ENCODE peak calls at places on chromosomes 12 and 14, in five cellular contexts. W is HepG2, D is K562, O is GM12878, J is H1. M is an unnamed sample.

GRCh38 chr12:52748578-52748977 is 28.6 kb downstream of the KRT76 start:
- DNase-seq in O (no peak), W (no peak), D (no peak), J (no peak), M (no peak)

GRCh38 chr12:95918194-95918993 is 24.0 kb downstream of the CCDC38 start:
- DNase-seq in O (no peak), D (peak), J (no peak), W (peak), M (peak)

GRCh38 chr12:85843606-85844325 is 7.6 kb upstream of the RASSF9 start:
- DNase-seq in J (no peak), D (no peak), O (no peak), W (peak), M (no peak)

GRCh38 chr12:127926004-127926403 is 341.0 kb upstream of the TMEM132C start:
- DNase-seq in O (no peak), J (peak), D (no peak), W (no peak), M (peak)

GRCh38 chr12:118436002-118436724 is 59.8 kb downstream of the SUDS3 start:
- DNase-seq in O (no peak), W (no peak), D (no peak), J (no peak), M (peak)

GRCh38 chr12:127257366-127257935 is 1009.5 kb upstream of the TMEM132C start:
- DNase-seq in J (no peak), D (no peak), O (no peak), W (no peak), M (no peak)

GRCh38 chr14:59882957-59883356 is 12.4 kb upstream of the RTN1 start:
- DNase-seq in J (no peak), O (no peak), D (peak), W (no peak), M (peak)

GRCh38 chr12:130555628-130556485 is 160.2 kb downstream of the RIMBP2 start:
- DNase-seq in J (no peak), W (no peak), O (no peak), D (no peak), M (peak)

GRCh38 chr12:103948746-103949406 is 16.8 kb upstream of the TDG start:
- DNase-seq in W (no peak), J (no peak), D (no peak), O (no peak), M (no peak)

GRCh38 chr12:3342051-3342450 is 149.0 kb upstream of the PRMT8 start:
- DNase-seq in O (no peak), D (no peak), J (peak), W (no peak), M (peak)

GRCh38 chr12:7146228-7146627 is 16.1 kb downstream of the CLSTN3 start:
- DNase-seq in O (no peak), W (no peak), J (no peak), D (no peak), M (no peak)

GRCh38 chr12:53765891-53766290 is 14.1 kb upstream of the CISTR start:
- DNase-seq in O (no peak), J (no peak), D (no peak), W (no peak), M (no peak)

GRCh38 chr12:57614178-57614947 is 3.1 kb downstream of the ARHGEF25 start:
- DNase-seq in J (no peak), W (no peak), O (peak), D (peak), M (peak)

GRCh38 chr12:11746024-11746771 is 96.7 kb downstream of the ETV6 start:
- DNase-seq in J (no peak), O (peak), W (no peak), D (no peak), M (no peak)

GRCh38 chr14:105890474-105891220 is 364.3 kb downstream of the TMEM121 start:
- DNase-seq in J (no peak), D (peak), O (no peak), W (no peak), M (no peak)

GRCh38 chr12:54404061-54405004 is 14.7 kb downstream of the ITGA5 start:
- DNase-seq in D (peak), W (peak), J (peak), O (no peak), M (peak)

GRCh38 chr12:129119537-129119936 is 266.3 kb downstream of the GLT1D1 start:
- DNase-seq in D (no peak), J (no peak), W (no peak), O (no peak), M (peak)

GRCh38 chr14:106436310-106436905 is 910.0 kb downstream of the TMEM121 start:
- DNase-seq in J (no peak), D (peak), O (no peak), W (no peak), M (peak)

GRCh38 chr12:4032906-4033628 is 159.9 kb upstream of the PARP11 start:
- DNase-seq in O (no peak), J (no peak), D (no peak), W (no peak), M (no peak)

GRCh38 chr12:40144023-40144422 is 38.1 kb upstream of the SLC2A13 start:
- DNase-seq in D (no peak), J (no peak), W (no peak), O (no peak), M (no peak)

GRCh38 chr12:130593056-130593455 is 123.0 kb downstream of the RIMBP2 start:
- DNase-seq in O (no peak), W (no peak), J (no peak), D (no peak), M (no peak)

GRCh38 chr12:109888179-109889020 is 8.1 kb upstream of the GLTP start:
- DNase-seq in D (no peak), J (no peak), O (peak), W (no peak), M (no peak)

GRCh38 chr14:47264842-47265241 is 410.6 kb downstream of the MDGA2 start:
- DNase-seq in O (no peak), J (no peak), W (no peak), D (no peak), M (no peak)

GRCh38 chr12:95721320-95721719 is 69.2 kb downstream of the NTN4 start:
- DNase-seq in O (no peak), J (no peak), D (no peak), W (no peak), M (peak)

GRCh38 chr12:21910642-21911041 is 30.6 kb downstream of the ABCC9 start:
- DNase-seq in O (no peak), W (no peak), D (no peak), J (no peak), M (peak)

GRCh38 chr14:100546051-100546443 is 41.2 kb downstream of the BEGAIN start:
- DNase-seq in J (no peak), W (no peak), D (peak), O (no peak), M (no peak)

GRCh38 chr12:21865846-21866245 is 75.4 kb downstream of the ABCC9 start:
- DNase-seq in D (no peak), O (no peak), J (no peak), W (no peak), M (no peak)

GRCh38 chr12:111864935-111865334 is 22.9 kb downstream of the MAPKAPK5 start:
- DNase-seq in J (no peak), O (no peak), W (no peak), D (no peak), M (no peak)

GRCh38 chr12:128336506-128336905 is 69.5 kb downstream of the TMEM132C start:
- DNase-seq in O (no peak), D (no peak), W (no peak), J (no peak), M (no peak)

GRCh38 chr12:25433581-25434325 is 119.3 kb downstream of the LMNTD1 start:
- DNase-seq in J (no peak), W (no peak), O (no peak), D (no peak), M (no peak)

GRCh38 chr12:91373086-91373485 is 190.5 kb upstream of the DCN start:
- DNase-seq in O (no peak), J (no peak), D (no peak), W (no peak), M (no peak)

GRCh38 chr12:26530461-26530860 is 302.5 kb downstream of the ITPR2 start:
- DNase-seq in D (no peak), W (no peak), J (no peak), O (no peak), M (no peak)

GRCh38 chr12:48017921-48018617 is 13.8 kb upstream of the COL2A1 start:
- DNase-seq in O (no peak), W (no peak), J (no peak), D (no peak), M (no peak)

GRCh38 chr14:99333214-99333613 is 61.2 kb upstream of the BCL11B start:
- DNase-seq in W (no peak), O (no peak), D (no peak), J (no peak), M (no peak)

GRCh38 chr12:71556881-71557280 is 106.8 kb downstream of the ZFC3H1 start:
- DNase-seq in J (peak), O (no peak), W (peak), D (no peak), M (peak)

GRCh38 chr14:67166450-67166853 is 22.8 kb upstream of the GARIN2 start:
- DNase-seq in J (no peak), O (no peak), W (no peak), D (no peak), M (peak)

GRCh38 chr12:76144253-76144564 is 59.7 kb upstream of the NAP1L1 start:
- DNase-seq in W (no peak), J (no peak), D (no peak), O (no peak), M (no peak)

GRCh38 chr14:68616255-68616902 is 176.5 kb downstream of the ZFP36L1 start:
- DNase-seq in D (no peak), O (no peak), J (no peak), W (no peak), M (no peak)
- TF ChIP-seq POLR2AphosphoS5 in D (no peak), O (no peak), J (no peak), W (no peak), M (no peak)

GRCh38 chr12:81976661-81977060 is 217.5 kb upstream of the PPFIA2 start:
- DNase-seq in D (no peak), W (no peak), J (no peak), O (no peak), M (no peak)
- TF ChIP-seq CREB1 in D (no peak), W (no peak), J (no peak), O (no peak), M (no peak)

DNA sequence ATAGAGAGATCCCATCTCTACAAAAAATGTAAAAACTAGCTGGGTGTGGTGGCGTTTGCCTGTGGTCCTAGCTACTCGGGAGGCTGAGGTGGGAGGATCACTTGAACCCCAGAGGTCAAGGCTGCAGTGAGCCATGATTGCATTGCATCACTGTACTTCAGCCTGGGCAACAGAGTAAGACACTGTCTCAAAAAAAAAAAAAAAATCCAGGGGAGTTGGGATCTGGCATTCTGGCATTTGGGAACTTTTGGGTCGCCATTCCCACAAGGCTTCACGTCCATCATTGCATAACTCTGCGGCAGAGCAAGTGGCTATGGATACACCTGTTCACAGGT is 34.7 kb upstream of the FAM181A start:
- DNase-seq in O (no peak), J (no peak), W (no peak), D (no peak), M (no peak)
- H2AFZ ChIP-seq in O (no peak), J (peak), W (no peak), D (no peak), M (peak)

DNA sequence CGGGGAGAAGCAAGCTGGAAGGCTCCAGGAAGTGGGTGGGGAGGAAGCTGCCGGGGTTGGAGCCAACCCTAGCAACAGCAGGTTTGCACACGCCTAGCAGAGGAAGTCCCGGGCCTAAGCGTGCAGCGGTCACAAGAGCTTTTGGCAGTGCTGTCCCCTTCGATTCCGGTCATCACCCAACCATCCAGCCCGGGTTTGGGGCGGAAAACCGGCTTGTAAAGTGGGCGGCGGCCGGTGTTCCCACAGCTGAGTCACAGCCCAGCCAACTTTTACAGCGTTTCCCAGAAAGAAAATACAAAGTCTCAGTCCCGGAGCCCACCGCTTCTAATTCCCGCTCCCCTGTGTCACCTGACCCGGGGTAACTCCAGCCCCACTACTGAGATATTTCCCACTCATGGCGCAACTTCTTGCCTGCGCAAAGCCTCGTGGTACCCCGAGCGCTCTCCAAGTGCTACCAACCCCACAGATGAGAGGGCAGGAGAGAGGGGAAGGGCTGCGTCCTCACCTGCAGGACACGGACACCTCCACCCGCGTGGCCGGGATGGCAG is 385 bp downstream of the CPNE8 start:
- DNase-seq in W (peak), O (peak), J (no peak), D (peak), M (peak)
- TF ChIP-seq POLR2AphosphoS5 in W (no peak), O (peak), J (no peak), D (no peak), M (peak)

DNA sequence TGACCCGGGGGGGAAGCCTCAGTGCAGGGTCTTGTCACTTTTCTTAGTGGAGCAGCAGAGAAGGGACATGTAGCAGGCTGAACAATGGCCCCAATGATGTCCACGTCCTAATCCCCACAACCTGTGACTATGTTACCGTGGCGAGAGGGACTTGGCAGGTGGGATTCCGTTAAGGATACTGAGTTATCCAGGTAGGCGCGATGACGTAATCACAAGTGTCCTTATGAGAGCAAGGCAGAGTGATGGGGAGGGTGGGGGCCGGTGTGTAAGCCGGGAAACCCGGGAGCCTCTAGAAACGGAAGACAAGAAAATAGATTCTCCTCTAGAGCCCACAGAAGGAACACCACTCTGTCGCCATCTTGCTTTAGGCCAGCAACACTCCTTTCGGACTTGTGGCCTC is 4.4 kb downstream of the OTUB2 start:
- DNase-seq in J (no peak), D (no peak), W (no peak), O (no peak), M (no peak)
- TF ChIP-seq CREB1 in J (no peak), D (no peak), W (no peak), O (no peak), M (no peak)

DNA sequence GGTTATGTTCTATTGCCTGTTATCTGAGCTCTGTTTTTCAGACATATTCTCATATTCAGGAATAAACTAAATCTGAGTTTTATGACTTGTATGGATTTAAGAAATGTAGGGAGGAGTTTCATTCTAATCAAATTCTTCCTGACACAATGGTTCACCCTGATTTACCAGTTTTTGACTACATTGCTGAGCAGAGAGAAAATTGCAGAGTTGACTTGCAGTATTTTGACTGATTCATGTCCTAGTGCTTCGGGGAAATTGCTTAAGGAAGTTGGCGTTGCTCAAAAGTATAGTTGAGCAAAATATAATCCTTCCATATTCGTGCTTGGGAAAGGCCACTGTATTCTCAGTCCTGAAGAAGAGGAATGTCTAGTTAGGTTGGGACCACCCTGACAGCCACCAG is 1.2 kb upstream of the TWF1 start:
- DNase-seq in O (no peak), D (no peak), J (no peak), W (no peak), M (no peak)
- H2AFZ ChIP-seq in O (no peak), D (no peak), J (no peak), W (no peak), M (no peak)

GRCh38 chr14:84036863-84037262 is 1493.1 kb upstream of the FLRT2 start:
- DNase-seq in D (no peak), J (no peak), O (peak), W (no peak), M (no peak)
- TF ChIP-seq POLR2AphosphoS5 in D (no peak), J (no peak), O (no peak), W (no peak), M (no peak)

DNA sequence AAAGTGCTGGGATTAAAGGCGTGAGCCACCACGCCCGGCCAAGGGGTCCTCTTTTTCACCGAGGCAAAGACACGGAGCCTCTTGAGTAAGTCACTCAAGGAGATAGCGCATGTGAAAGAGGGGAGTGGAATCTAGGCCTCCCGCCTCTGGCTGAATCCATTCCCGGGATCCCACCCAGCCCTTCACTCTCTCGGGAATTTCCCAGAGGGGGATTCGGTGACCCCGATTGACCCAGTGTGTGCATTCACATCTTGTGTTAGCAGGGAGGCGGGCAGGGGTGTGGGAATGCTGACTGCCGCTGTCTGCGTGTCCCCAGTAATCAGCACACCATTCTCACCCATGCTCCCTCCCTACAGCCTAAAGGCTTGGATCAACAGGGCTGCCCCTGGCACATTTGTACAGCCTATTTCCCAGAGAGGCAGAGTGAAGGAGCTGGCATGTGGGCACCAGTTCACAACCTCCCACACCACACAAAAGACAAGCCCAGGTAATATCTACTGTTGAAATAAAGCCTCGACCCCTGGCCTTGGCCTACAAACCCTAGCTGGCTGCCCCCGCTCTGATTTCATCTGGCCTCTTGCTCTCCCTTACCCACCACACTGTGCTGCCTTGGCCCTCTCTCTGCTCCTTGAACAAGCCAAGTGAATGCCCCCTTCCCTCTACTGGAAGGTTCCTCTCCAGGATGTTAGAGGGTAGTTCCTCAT is 1.3 kb upstream of the LTBP2 start:
- DNase-seq in O (no peak), D (no peak), J (no peak), W (no peak), M (no peak)
- TF ChIP-seq CREB1 in O (no peak), D (no peak), J (no peak), W (no peak), M (no peak)

DNA sequence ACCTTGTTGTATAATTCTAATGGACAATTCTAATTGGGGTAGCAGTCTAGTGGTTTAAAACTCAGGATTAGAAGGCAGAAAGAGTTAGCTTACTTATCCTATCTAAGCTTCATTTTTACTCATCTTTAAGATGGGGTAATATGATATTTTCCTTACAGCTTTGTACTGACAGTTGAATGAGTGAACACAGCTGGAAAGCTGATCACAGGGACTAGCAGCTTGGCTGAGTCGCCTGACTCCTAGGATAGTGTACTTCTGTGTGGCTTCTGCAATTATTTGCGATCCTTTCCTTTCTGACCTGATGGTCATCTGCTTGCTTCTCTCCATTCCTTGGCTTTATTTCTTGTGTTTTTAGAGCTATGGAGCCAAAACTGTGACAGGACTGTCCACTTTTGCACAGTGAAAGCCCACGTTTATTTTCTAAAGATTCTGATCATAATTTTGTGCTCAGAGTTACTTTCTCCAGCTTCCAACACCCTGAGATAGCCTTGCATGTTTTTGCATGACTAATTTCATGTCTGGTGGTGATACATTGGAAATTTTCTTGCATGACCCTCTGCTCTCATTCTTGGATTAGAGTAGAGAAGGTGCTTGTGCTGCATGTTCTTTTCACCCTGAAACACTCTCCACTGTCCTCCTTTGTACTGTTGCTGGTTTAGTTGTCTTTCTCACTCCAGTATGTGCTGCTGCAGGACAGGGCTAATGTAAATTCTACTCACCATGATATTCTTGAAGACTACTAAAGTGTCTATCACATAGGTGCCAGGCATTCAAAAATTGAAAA is 377.0 kb upstream of the ATP2B1 start:
- DNase-seq in W (no peak), J (no peak), D (no peak), O (no peak), M (no peak)
- H2AFZ ChIP-seq in W (no peak), J (peak), D (no peak), O (no peak), M (peak)

M was measured in GM23338.